ENCODE peak calls at places on chromosomes 12 and 14, in eight cellular contexts. P is frontal cortex, I is HT1080, V is SW 1271, R is Ammon's horn, Y is cardiac fibroblast, T is EH, N is HEK293T. Q is an unnamed sample.

GRCh38 chr12:102426599-102427541 is 53.5 kb downstream of the IGF1 start:
- DNase-seq in P (no peak), I (no peak), V (no peak), R (peak), Y (no peak), T (peak), N (no peak), Q (no peak)

GRCh38 chr12:42495244-42495643 is 94.3 kb downstream of the PRICKLE1 start:
- DNase-seq in P (no peak), I (no peak), V (no peak), R (no peak), Y (no peak), T (no peak), N (no peak), Q (no peak)

GRCh38 chr12:124420041-124420765 is 125.3 kb downstream of the RFLNA start:
- DNase-seq in P (no peak), I (no peak), V (no peak), R (no peak), Y (no peak), T (no peak), N (no peak), Q (no peak)

GRCh38 chr14:44988694-44989093 is 26.7 kb downstream of the TOGARAM1 start:
- DNase-seq in P (no peak), I (no peak), V (no peak), R (no peak), Y (no peak), T (no peak), N (no peak), Q (no peak)

GRCh38 chr12:118190266-118190665 is 54.3 kb downstream of the PEBP1 start:
- DNase-seq in P (peak), I (no peak), V (no peak), R (peak), Y (peak), T (peak), N (no peak), Q (no peak)

GRCh38 chr12:61072717-61073116 is 1187.5 kb upstream of the USP15 start:
- DNase-seq in P (no peak), I (no peak), V (no peak), R (no peak), Y (peak), T (no peak), N (no peak), Q (no peak)

GRCh38 chr12:67661311-67662011 is 12.9 kb downstream of the DYRK2 start:
- DNase-seq in P (no peak), I (peak), V (no peak), R (peak), Y (peak), T (peak), N (no peak), Q (no peak)

GRCh38 chr12:71662861-71663560 is 637 bp downstream of the ZFC3H1 start:
- DNase-seq in P (no peak), I (peak), V (peak), R (peak), Y (peak), T (peak), N (peak), Q (no peak)

GRCh38 chr12:125057708-125058107 is 7.5 kb upstream of the AACS start:
- DNase-seq in P (no peak), I (no peak), V (no peak), R (no peak), Y (no peak), T (no peak), N (no peak), Q (no peak)

GRCh38 chr12:6426882-6427671 is 17.7 kb upstream of the CD27 start:
- DNase-seq in P (no peak), I (no peak), V (no peak), R (no peak), Y (no peak), T (no peak), N (no peak), Q (no peak)

GRCh38 chr12:124391340-124392261 is 96.7 kb downstream of the RFLNA start:
- DNase-seq in P (no peak), I (peak), V (peak), R (peak), Y (peak), T (peak), N (no peak), Q (no peak)

GRCh38 chr12:91317324-91317723 is 134.7 kb upstream of the DCN start:
- DNase-seq in P (no peak), I (no peak), V (no peak), R (no peak), Y (no peak), T (peak), N (no peak), Q (no peak)

GRCh38 chr12:111298583-111299436 is 70.1 kb downstream of the PHETA1 start:
- DNase-seq in P (no peak), I (peak), V (peak), R (peak), Y (peak), T (peak), N (peak), Q (peak)

GRCh38 chr14:87065366-87065765 is 927.6 kb downstream of the GALC start:
- DNase-seq in P (no peak), I (no peak), V (no peak), R (no peak), Y (no peak), T (no peak), N (no peak), Q (no peak)

GRCh38 chr14:24054646-24055045 is 2.8 kb downstream of the CARMIL3 start:
- DNase-seq in P (no peak), I (no peak), V (no peak), R (no peak), Y (no peak), T (no peak), N (no peak), Q (no peak)

GRCh38 chr12:6827982-6828670 is at the start of gene P3H3:
- DNase-seq in P (peak), I (peak), V (peak), R (peak), Y (peak), T (peak), N (peak), Q (no peak)

GRCh38 chr14:88013750-88014349 is 8.9 kb downstream of the GPR65 start:
- DNase-seq in P (no peak), I (peak), V (peak), R (peak), Y (peak), T (peak), N (peak), Q (peak)

GRCh38 chr12:7061596-7061995 is 1.1 kb downstream of the C1S start:
- DNase-seq in P (no peak), I (no peak), V (no peak), R (no peak), Y (no peak), T (no peak), N (no peak), Q (no peak)

GRCh38 chr14:49598479-49599301 is at the start of gene LRR1:
- DNase-seq in P (peak), I (peak), V (peak), R (peak), Y (peak), T (peak), N (peak), Q (peak)

GRCh38 chr12:57735198-57735855 is 3.2 kb downstream of the AGAP2 start:
- DNase-seq in P (no peak), I (no peak), V (no peak), R (no peak), Y (no peak), T (peak), N (no peak), Q (no peak)

GRCh38 chr12:41013921-41014642 is 174.0 kb upstream of the PDZRN4 start:
- DNase-seq in P (no peak), I (peak), V (no peak), R (no peak), Y (peak), T (no peak), N (no peak), Q (no peak)

GRCh38 chr14:93954516-93954830 is 21.9 kb downstream of the ASB2 start:
- DNase-seq in P (no peak), I (no peak), V (no peak), R (no peak), Y (no peak), T (no peak), N (no peak), Q (no peak)

GRCh38 chr12:109775172-109775881 is 57.9 kb downstream of the TRPV4 start:
- DNase-seq in P (peak), I (peak), V (peak), R (peak), Y (peak), T (peak), N (peak), Q (peak)

GRCh38 chr14:95140060-95140858 is 17.1 kb downstream of the DICER1 start:
- DNase-seq in P (no peak), I (no peak), V (no peak), R (peak), Y (peak), T (peak), N (no peak), Q (no peak)

GRCh38 chr12:74349925-74350324 is 187.7 kb upstream of the ATXN7L3B start:
- DNase-seq in P (no peak), I (no peak), V (no peak), R (no peak), Y (peak), T (peak), N (no peak), Q (no peak)

GRCh38 chr12:122413516-122414404 is 8.7 kb downstream of the CLIP1 start:
- DNase-seq in P (no peak), I (no peak), V (no peak), R (no peak), Y (no peak), T (peak), N (no peak), Q (no peak)

GRCh38 chr12:102024765-102025164 is 37.0 kb downstream of the WASHC3 start:
- DNase-seq in P (no peak), I (no peak), V (no peak), R (no peak), Y (peak), T (no peak), N (no peak), Q (no peak)

GRCh38 chr12:51653431-51653830 is 62.4 kb downstream of the SCN8A start:
- DNase-seq in P (no peak), I (no peak), V (no peak), R (no peak), Y (no peak), T (no peak), N (no peak), Q (no peak)

GRCh38 chr14:81303258-81303935 is 82.6 kb upstream of the GTF2A1 start:
- DNase-seq in P (no peak), I (peak), V (no peak), R (no peak), Y (no peak), T (no peak), N (no peak), Q (no peak)

GRCh38 chr12:2641761-2642160 is 153.0 kb upstream of the FKBP4 start:
- DNase-seq in P (no peak), I (no peak), V (no peak), R (no peak), Y (no peak), T (no peak), N (no peak), Q (no peak)

GRCh38 chr12:57816001-57816854 is 2.3 kb downstream of the AVIL start:
- DNase-seq in P (no peak), I (no peak), V (no peak), R (no peak), Y (no peak), T (peak), N (no peak), Q (no peak)

GRCh38 chr12:128661216-128661550 is 162.6 kb downstream of the SLC15A4 start:
- DNase-seq in P (no peak), I (no peak), V (no peak), R (no peak), Y (no peak), T (no peak), N (no peak), Q (no peak)

GRCh38 chr12:51082561-51083139 is 746 bp downstream of the CSRNP2 start:
- DNase-seq in P (peak), I (peak), V (peak), R (peak), Y (peak), T (peak), N (peak), Q (no peak)

GRCh38 chr12:31736472-31736871 is 7.7 kb upstream of the AMN1 start:
- DNase-seq in P (no peak), I (peak), V (peak), R (no peak), Y (peak), T (peak), N (no peak), Q (no peak)

GRCh38 chr12:51323966-51324895 is at the start of gene BIN2:
- DNase-seq in P (peak), I (no peak), V (no peak), R (peak), Y (no peak), T (no peak), N (no peak), Q (no peak)

GRCh38 chr14:105138021-105138541 is 30.5 kb downstream of the JAG2 start:
- DNase-seq in P (no peak), I (no peak), V (no peak), R (no peak), Y (no peak), T (no peak), N (no peak), Q (no peak)

GRCh38 chr12:9745191-9745590 is 12.3 kb upstream of the CLECL1 start:
- DNase-seq in P (no peak), I (no peak), V (no peak), R (no peak), Y (no peak), T (no peak), N (no peak), Q (no peak)

GRCh38 chr12:85423947-85424346 is 143.9 kb downstream of the ALX1 start:
- DNase-seq in P (no peak), I (no peak), V (no peak), R (no peak), Y (no peak), T (no peak), N (no peak), Q (no peak)

Q was measured in pulmonary artery endothelial cell.